ENCODE peak calls at places on chromosome 5, in ten cellular contexts. N is tibial nerve, A is GM12891, O is stomach, I is HepG2, F is lower leg skin, W is IMR-90, M is A549, J is Peyer's patch, E is suprapubic skin. Q is an unnamed sample.
A peak's percentile ranks its signal among the peaks of the same experiment; 100 is the strongest.

GRCh38 chr5:10792336-10792735 is 31.3 kb upstream of the DAP start:
- DNase-seq in E (no peak), O (no peak), W (no peak), F (no peak), N (no peak), M (no peak), A (no peak), I (no peak), J (no peak), Q (no peak)

GRCh38 chr5:56183507-56183906 is 49.6 kb downstream of the ANKRD55 start:
- DNase-seq in O (no peak), A (no peak), J (no peak), F (no peak), E (no peak), W (peak; percentile 98), N (no peak), M (peak; percentile 66), I (peak; percentile 36), Q (no peak)

GRCh38 chr5:94345257-94345656 is 273.1 kb downstream of the KIAA0825 start:
- DNase-seq in F (no peak), M (no peak), N (no peak), O (no peak), I (no peak), E (no peak), A (no peak), J (no peak), W (no peak), Q (no peak)

GRCh38 chr5:134177197-134178171 is 734 bp upstream of the SKP1 start:
- DNase-seq in O (peak; percentile 70), F (peak; percentile 75), A (peak; percentile 28), J (peak; percentile 57), E (peak; percentile 83), N (peak; percentile 55), M (peak; percentile 39), I (peak; percentile 68), W (peak; percentile 66), Q (peak; percentile 89)

GRCh38 chr5:116576043-116576713 is 1.6 kb upstream of the SEMA6A start:
- DNase-seq in J (peak; percentile 30), M (peak; percentile 64), F (peak; percentile 27), A (peak; percentile 75), I (peak; percentile 24), N (no peak), E (no peak), W (peak; percentile 19), O (peak; percentile 55), Q (peak; percentile 71)

GRCh38 chr5:146137967-146138403 is 32.6 kb upstream of the PLAC8L1 start:
- DNase-seq in M (peak; percentile 8), W (peak; percentile 68), J (no peak), N (no peak), O (peak; percentile 71), E (no peak), A (no peak), F (no peak), I (peak; percentile 93), Q (peak; percentile 45)

GRCh38 chr5:80308526-80308925 is 11.3 kb upstream of the SPZ1 start:
- DNase-seq in E (no peak), I (no peak), O (no peak), F (no peak), J (no peak), W (no peak), N (no peak), M (peak; percentile 18), A (no peak), Q (no peak)

GRCh38 chr5:146623657-146624056 is 107.7 kb upstream of the GPR151 start:
- DNase-seq in F (no peak), J (no peak), N (no peak), E (no peak), W (no peak), O (no peak), A (no peak), M (no peak), I (no peak), Q (no peak)

GRCh38 chr5:36640949-36641348 is 34.5 kb downstream of the SLC1A3 start:
- DNase-seq in E (no peak), F (no peak), N (no peak), A (no peak), M (no peak), I (no peak), O (no peak), W (no peak), J (no peak), Q (no peak)

GRCh38 chr5:115461093-115461492 is 83.5 kb downstream of the FEM1C start:
- DNase-seq in J (no peak), F (no peak), M (no peak), W (no peak), E (no peak), I (no peak), A (no peak), N (no peak), O (no peak), Q (no peak)

GRCh38 chr5:9241459-9241858 is 304.4 kb downstream of the SEMA5A start:
- DNase-seq in M (no peak), A (no peak), J (no peak), O (no peak), F (no peak), E (no peak), W (no peak), I (no peak), N (no peak), Q (no peak)

GRCh38 chr5:153979015-153979414 is 59.7 kb downstream of the FAM114A2 start:
- DNase-seq in O (no peak), W (no peak), J (no peak), I (no peak), N (no peak), F (no peak), A (no peak), M (no peak), E (no peak), Q (no peak)

GRCh38 chr5:140734354-140734753 is 34.1 kb downstream of the ZMAT2 start:
- DNase-seq in W (no peak), E (no peak), A (no peak), F (no peak), O (no peak), M (peak; percentile 50), I (peak; percentile 43), J (no peak), N (no peak), Q (no peak)

GRCh38 chr5:160479926-160480325 is 58.3 kb downstream of the PTTG1 start:
- DNase-seq in W (peak; percentile 84), N (no peak), I (no peak), E (no peak), M (no peak), F (no peak), J (no peak), O (no peak), A (no peak), Q (no peak)

GRCh38 chr5:43152946-43153345 is 32.2 kb downstream of the ZNF131 start:
- DNase-seq in M (no peak), J (no peak), A (no peak), E (no peak), N (no peak), F (no peak), W (peak; percentile 76), I (no peak), O (no peak), Q (no peak)

GRCh38 chr5:5933651-5934050 is 444.7 kb downstream of the MED10 start:
- DNase-seq in F (no peak), N (no peak), O (no peak), M (peak; percentile 13), E (no peak), J (no peak), A (no peak), W (no peak), I (no peak), Q (no peak)

GRCh38 chr5:149671544-149671943 is 58.6 kb upstream of the PPARGC1B start:
- DNase-seq in F (no peak), E (no peak), M (peak; percentile 38), N (no peak), A (no peak), J (no peak), O (peak; percentile 78), I (no peak), W (no peak), Q (peak; percentile 78)

GRCh38 chr5:89351232-89351631 is 468.2 kb upstream of the MEF2C start:
- DNase-seq in A (no peak), J (no peak), M (peak; percentile 5), F (no peak), E (no peak), O (no peak), W (peak; percentile 88), I (no peak), N (no peak), Q (no peak)

GRCh38 chr5:35618297-35618636 is 604 bp downstream of the SPEF2 start:
- DNase-seq in W (no peak), O (no peak), E (no peak), A (peak; percentile 2), M (no peak), J (no peak), F (no peak), I (no peak), N (no peak), Q (no peak)

GRCh38 chr5:111224561-111224989 is 391 bp downstream of the CAMK4 start:
- DNase-seq in I (no peak), F (no peak), N (no peak), J (peak; percentile 17), E (no peak), O (no peak), A (no peak), W (peak; percentile 7), M (no peak), Q (no peak)

GRCh38 chr5:52846443-52846842 is 58.7 kb downstream of the ITGA1 start:
- DNase-seq in O (no peak), J (no peak), M (no peak), F (no peak), W (peak; percentile 80), I (no peak), E (no peak), N (no peak), A (no peak), Q (no peak)

GRCh38 chr5:54917323-54917722 is 68.1 kb downstream of the ESM1 start:
- DNase-seq in F (no peak), W (no peak), M (no peak), O (no peak), E (no peak), N (no peak), J (no peak), A (no peak), I (no peak), Q (no peak)
- TF ChIP-seq POLR2A in F (no peak), W (no peak), M (no peak), O (no peak), E (no peak), N (no peak), J (no peak), A (no peak), I (no peak), Q (no peak)

GRCh38 chr5:143403607-143404415 is at the start of gene NR3C1:
- DNase-seq in N (peak; percentile 75), M (peak; percentile 87), E (peak; percentile 91), F (peak; percentile 82), A (peak; percentile 41), O (peak; percentile 88), W (peak; percentile 86), I (peak; percentile 58), J (peak; percentile 82), Q (peak; percentile 88)
- TF ChIP-seq POLR2A in N (peak; percentile 73), M (peak; percentile 52), E (peak; percentile 63), F (no peak), A (peak; percentile 50), O (no peak), W (peak; percentile 55), I (peak; percentile 25), J (peak; percentile 55), Q (peak; percentile 56)

GRCh38 chr5:127076730-127077129 is 3.4 kb upstream of the C5orf63 start:
- DNase-seq in N (no peak), F (no peak), W (peak; percentile 53), J (no peak), A (no peak), M (no peak), I (no peak), E (no peak), O (no peak), Q (no peak)
- TF ChIP-seq POLR2A in N (no peak), F (no peak), W (no peak), J (no peak), A (no peak), M (no peak), I (no peak), E (no peak), O (no peak), Q (no peak)

GRCh38 chr5:159377653-159378052 is 47.4 kb upstream of the IL12B start:
- DNase-seq in A (no peak), O (no peak), E (no peak), F (no peak), M (no peak), I (no peak), N (no peak), W (no peak), J (no peak), Q (no peak)
- TF ChIP-seq POLR2A in A (no peak), O (no peak), E (no peak), F (no peak), M (no peak), I (no peak), N (no peak), W (no peak), J (no peak), Q (no peak)

Q was measured in transverse colon.